ENCODE peak calls at places on chromosomes 3 and 15, in ten cellular contexts. One of them, this sample, is unnamed.

GRCh38 chr15:90174140-90174891 is 26.8 kb upstream of the SEMA4B start:
- DNase-seq in BJ: no peak
- DNase-seq in sigmoid colon: peak; percentile 99
- DNase-seq in astrocyte of the spinal cord: peak; percentile 46
- DNase-seq in body of pancreas: peak; percentile 92
- DNase-seq in psoas muscle: peak; percentile 88
- DNase-seq in BE2C: peak; percentile 93
- DNase-seq in AG04450: no peak
- DNase-seq in tibial artery: peak; percentile 91
- DNase-seq in thoracic aorta: peak; percentile 55
- DNase-seq in this sample: no peak

GRCh38 chr3:33007776-33008175 is 56.3 kb downstream of the CCR4 start:
- DNase-seq in BJ: no peak
- DNase-seq in sigmoid colon: no peak
- DNase-seq in astrocyte of the spinal cord: no peak
- DNase-seq in body of pancreas: no peak
- DNase-seq in psoas muscle: no peak
- DNase-seq in BE2C: no peak
- DNase-seq in AG04450: no peak
- DNase-seq in tibial artery: no peak
- DNase-seq in thoracic aorta: no peak
- DNase-seq in this sample: no peak

GRCh38 chr3:10242182-10243065 is 5.8 kb upstream of the TATDN2 start:
- DNase-seq in BJ: peak; percentile 14
- DNase-seq in sigmoid colon: peak; percentile 60
- DNase-seq in astrocyte of the spinal cord: peak; percentile 73
- DNase-seq in body of pancreas: no peak
- DNase-seq in psoas muscle: no peak
- DNase-seq in BE2C: no peak
- DNase-seq in AG04450: no peak
- DNase-seq in tibial artery: no peak
- DNase-seq in thoracic aorta: no peak
- DNase-seq in this sample: no peak

GRCh38 chr15:45114076-45114750 is at the start of the genes DUOX2 and DUOXA2:
- DNase-seq in BJ: no peak
- DNase-seq in sigmoid colon: no peak
- DNase-seq in astrocyte of the spinal cord: no peak
- DNase-seq in body of pancreas: no peak
- DNase-seq in psoas muscle: no peak
- DNase-seq in BE2C: no peak
- DNase-seq in AG04450: no peak
- DNase-seq in tibial artery: no peak
- DNase-seq in thoracic aorta: no peak
- DNase-seq in this sample: no peak

GRCh38 chr15:39583586-39584265 is 2.8 kb downstream of the THBS1 start:
- DNase-seq in BJ: peak; percentile 46
- DNase-seq in sigmoid colon: peak; percentile 70
- DNase-seq in astrocyte of the spinal cord: peak; percentile 34
- DNase-seq in body of pancreas: no peak
- DNase-seq in psoas muscle: no peak
- DNase-seq in BE2C: peak; percentile 32
- DNase-seq in AG04450: no peak
- DNase-seq in tibial artery: no peak
- DNase-seq in thoracic aorta: no peak
- DNase-seq in this sample: peak; percentile 60

GRCh38 chr3:49600781-49601180 is 46.5 kb downstream of the BSN start:
- DNase-seq in BJ: no peak
- DNase-seq in sigmoid colon: no peak
- DNase-seq in astrocyte of the spinal cord: no peak
- DNase-seq in body of pancreas: no peak
- DNase-seq in psoas muscle: no peak
- DNase-seq in BE2C: no peak
- DNase-seq in AG04450: no peak
- DNase-seq in tibial artery: no peak
- DNase-seq in thoracic aorta: no peak
- DNase-seq in this sample: peak; percentile 20

GRCh38 chr3:70728311-70728710 is 415.9 kb upstream of the MDFIC2 start:
- DNase-seq in BJ: peak; percentile 26
- DNase-seq in sigmoid colon: no peak
- DNase-seq in astrocyte of the spinal cord: peak; percentile 54
- DNase-seq in body of pancreas: no peak
- DNase-seq in psoas muscle: no peak
- DNase-seq in BE2C: no peak
- DNase-seq in AG04450: no peak
- DNase-seq in tibial artery: no peak
- DNase-seq in thoracic aorta: no peak
- DNase-seq in this sample: no peak

GRCh38 chr3:153927107-153927506 is 194.1 kb upstream of the ARHGEF26 start:
- DNase-seq in BJ: peak; percentile 16
- DNase-seq in sigmoid colon: no peak
- DNase-seq in astrocyte of the spinal cord: peak; percentile 56
- DNase-seq in body of pancreas: no peak
- DNase-seq in psoas muscle: no peak
- DNase-seq in BE2C: no peak
- DNase-seq in AG04450: peak; percentile 16
- DNase-seq in tibial artery: no peak
- DNase-seq in thoracic aorta: no peak
- DNase-seq in this sample: peak; percentile 38

GRCh38 chr3:168124791-168125190 is 29.1 kb upstream of the GOLIM4 start:
- DNase-seq in BJ: no peak
- DNase-seq in sigmoid colon: no peak
- DNase-seq in astrocyte of the spinal cord: no peak
- DNase-seq in body of pancreas: no peak
- DNase-seq in psoas muscle: no peak
- DNase-seq in BE2C: no peak
- DNase-seq in AG04450: no peak
- DNase-seq in tibial artery: no peak
- DNase-seq in thoracic aorta: no peak
- DNase-seq in this sample: no peak

GRCh38 chr15:80966431-80967197 is 23.0 kb downstream of the MESD start:
- DNase-seq in BJ: no peak
- DNase-seq in sigmoid colon: no peak
- DNase-seq in astrocyte of the spinal cord: no peak
- DNase-seq in body of pancreas: no peak
- DNase-seq in psoas muscle: no peak
- DNase-seq in BE2C: no peak
- DNase-seq in AG04450: no peak
- DNase-seq in tibial artery: no peak
- DNase-seq in thoracic aorta: no peak
- DNase-seq in this sample: no peak

GRCh38 chr15:38254065-38254883 is 1.6 kb downstream of the SPRED1 start:
- DNase-seq in BJ: no peak
- DNase-seq in sigmoid colon: peak; percentile 68
- DNase-seq in astrocyte of the spinal cord: peak; percentile 71
- DNase-seq in body of pancreas: peak; percentile 46
- DNase-seq in psoas muscle: no peak
- DNase-seq in BE2C: peak; percentile 45
- DNase-seq in AG04450: no peak
- DNase-seq in tibial artery: peak; percentile 44
- DNase-seq in thoracic aorta: no peak
- DNase-seq in this sample: peak; percentile 84

GRCh38 chr15:38257676-38258075 is 5.0 kb downstream of the SPRED1 start:
- DNase-seq in BJ: no peak
- DNase-seq in sigmoid colon: no peak
- DNase-seq in astrocyte of the spinal cord: no peak
- DNase-seq in body of pancreas: no peak
- DNase-seq in psoas muscle: no peak
- DNase-seq in BE2C: no peak
- DNase-seq in AG04450: no peak
- DNase-seq in tibial artery: no peak
- DNase-seq in thoracic aorta: no peak
- DNase-seq in this sample: peak; percentile 21

GRCh38 chr15:38252481-38253311 is at the start of gene SPRED1:
- DNase-seq in BJ: no peak
- DNase-seq in sigmoid colon: peak; percentile 90
- DNase-seq in astrocyte of the spinal cord: no peak
- DNase-seq in body of pancreas: peak; percentile 65
- DNase-seq in psoas muscle: peak; percentile 86
- DNase-seq in BE2C: peak; percentile 67
- DNase-seq in AG04450: no peak
- DNase-seq in tibial artery: peak; percentile 71
- DNase-seq in thoracic aorta: no peak
- DNase-seq in this sample: peak; percentile 60

GRCh38 chr15:38253448-38253847 is 812 bp downstream of the SPRED1 start:
- DNase-seq in BJ: no peak
- DNase-seq in sigmoid colon: no peak
- DNase-seq in astrocyte of the spinal cord: peak; percentile 80
- DNase-seq in body of pancreas: peak; percentile 17
- DNase-seq in psoas muscle: no peak
- DNase-seq in BE2C: peak; percentile 11
- DNase-seq in AG04450: no peak
- DNase-seq in tibial artery: no peak
- DNase-seq in thoracic aorta: no peak
- DNase-seq in this sample: peak; percentile 62

DNA sequence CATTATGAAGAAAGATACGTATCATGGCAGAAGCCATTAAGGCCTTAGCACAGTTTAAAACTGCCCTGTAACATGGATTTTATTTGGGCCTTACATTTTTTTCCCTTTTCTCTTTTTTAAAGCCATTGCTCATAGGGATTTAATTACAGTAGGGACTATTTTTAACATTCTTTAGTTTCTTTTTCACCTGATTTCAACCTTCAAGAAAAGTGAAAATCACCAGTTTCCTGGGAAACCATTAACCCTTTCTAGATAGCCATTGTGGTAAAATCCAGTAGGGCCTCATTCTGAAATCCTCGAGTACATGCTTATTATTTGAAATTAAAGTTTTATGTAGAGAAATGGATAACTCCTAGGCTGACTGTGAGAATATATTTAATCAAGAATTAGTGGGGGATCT is 3.1 kb downstream of the SPRED1 start:
- DNase-seq in BJ: no peak
- DNase-seq in sigmoid colon: no peak
- DNase-seq in astrocyte of the spinal cord: no peak
- DNase-seq in body of pancreas: no peak
- DNase-seq in psoas muscle: no peak
- DNase-seq in BE2C: no peak
- DNase-seq in AG04450: no peak
- DNase-seq in tibial artery: no peak
- DNase-seq in thoracic aorta: no peak
- DNase-seq in this sample: no peak
- H3K4me3 ChIP-seq in BJ: peak overlapping the region; percentile 94
- H3K4me3 ChIP-seq in sigmoid colon: peak overlapping the region; percentile 93
- H3K4me3 ChIP-seq in astrocyte of the spinal cord: peak overlapping the region; percentile 99
- H3K4me3 ChIP-seq in body of pancreas: no peak overlapping the region
- H3K4me3 ChIP-seq in psoas muscle: peak overlapping the region; percentile 90
- H3K4me3 ChIP-seq in BE2C: peak overlapping the region; percentile 62
- H3K4me3 ChIP-seq in AG04450: peak overlapping the region; percentile 93
- H3K4me3 ChIP-seq in tibial artery: peak overlapping the region; percentile 92
- H3K4me3 ChIP-seq in thoracic aorta: peak overlapping the region; percentile 96
- H3K4me3 ChIP-seq in this sample: peak overlapping the region; percentile 10

GRCh38 chr3:128845695-128846491 is 33.5 kb upstream of the ACAD9 start:
- DNase-seq in BJ: no peak
- DNase-seq in sigmoid colon: peak; percentile 90
- DNase-seq in astrocyte of the spinal cord: peak; percentile 60
- DNase-seq in body of pancreas: peak; percentile 81
- DNase-seq in psoas muscle: peak; percentile 96
- DNase-seq in BE2C: peak; percentile 96
- DNase-seq in AG04450: no peak
- DNase-seq in tibial artery: peak; percentile 71
- DNase-seq in thoracic aorta: peak; percentile 43
- DNase-seq in this sample: peak; percentile 59

GRCh38 chr3:128847631-128848370 is 31.6 kb upstream of the ACAD9 start:
- DNase-seq in BJ: no peak
- DNase-seq in sigmoid colon: no peak
- DNase-seq in astrocyte of the spinal cord: no peak
- DNase-seq in body of pancreas: no peak
- DNase-seq in psoas muscle: no peak
- DNase-seq in BE2C: no peak
- DNase-seq in AG04450: no peak
- DNase-seq in tibial artery: no peak
- DNase-seq in thoracic aorta: no peak
- DNase-seq in this sample: no peak

GRCh38 chr3:128846501-128846900 is 32.9 kb upstream of the ACAD9 start:
- DNase-seq in BJ: no peak
- DNase-seq in sigmoid colon: no peak
- DNase-seq in astrocyte of the spinal cord: no peak
- DNase-seq in body of pancreas: no peak
- DNase-seq in psoas muscle: no peak
- DNase-seq in BE2C: no peak
- DNase-seq in AG04450: no peak
- DNase-seq in tibial artery: no peak
- DNase-seq in thoracic aorta: no peak
- DNase-seq in this sample: no peak

GRCh38 chr3:128844502-128844901 is 34.9 kb upstream of the ACAD9 start:
- DNase-seq in BJ: no peak
- DNase-seq in sigmoid colon: no peak
- DNase-seq in astrocyte of the spinal cord: no peak
- DNase-seq in body of pancreas: no peak
- DNase-seq in psoas muscle: no peak
- DNase-seq in BE2C: no peak
- DNase-seq in AG04450: no peak
- DNase-seq in tibial artery: no peak
- DNase-seq in thoracic aorta: no peak
- DNase-seq in this sample: no peak

GRCh38 chr3:128845119-128845518 is 34.3 kb upstream of the ACAD9 start:
- DNase-seq in BJ: no peak
- DNase-seq in sigmoid colon: no peak
- DNase-seq in astrocyte of the spinal cord: no peak
- DNase-seq in body of pancreas: no peak
- DNase-seq in psoas muscle: no peak
- DNase-seq in BE2C: peak; percentile 45
- DNase-seq in AG04450: no peak
- DNase-seq in tibial artery: no peak
- DNase-seq in thoracic aorta: no peak
- DNase-seq in this sample: no peak
- TF ChIP-seq CTCF in BJ: peak; percentile 27
- TF ChIP-seq CTCF in sigmoid colon: no peak
- TF ChIP-seq CTCF in astrocyte of the spinal cord: peak; percentile 41
- TF ChIP-seq CTCF in body of pancreas: no peak
- TF ChIP-seq CTCF in psoas muscle: no peak
- TF ChIP-seq CTCF in BE2C: peak; percentile 49
- TF ChIP-seq CTCF in AG04450: no peak
- TF ChIP-seq CTCF in tibial artery: no peak
- TF ChIP-seq CTCF in thoracic aorta: no peak
- TF ChIP-seq CTCF in this sample: no peak

DNA sequence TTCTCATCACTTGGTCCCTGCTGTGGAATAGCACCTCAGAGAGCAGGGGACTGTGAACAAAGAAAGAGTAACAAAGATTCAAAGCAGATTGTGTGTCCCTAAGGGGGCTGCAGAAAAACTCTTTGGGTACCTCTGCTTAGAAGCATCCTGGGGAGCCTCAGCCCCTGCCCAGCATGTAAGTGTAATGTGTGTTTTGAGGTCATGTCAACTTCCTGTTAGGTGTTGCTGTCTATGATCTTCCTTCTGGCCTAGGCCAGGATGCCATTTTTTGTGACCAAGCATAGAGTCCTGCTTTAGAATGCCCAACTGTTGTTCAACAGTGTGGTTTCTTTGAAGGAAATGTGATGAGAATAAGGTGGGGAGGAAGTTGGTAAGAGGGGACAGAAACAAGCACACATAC is 77.1 kb upstream of the BCL6 start:
- DNase-seq in BJ: no peak
- DNase-seq in sigmoid colon: no peak
- DNase-seq in astrocyte of the spinal cord: no peak
- DNase-seq in body of pancreas: no peak
- DNase-seq in psoas muscle: no peak
- DNase-seq in BE2C: no peak
- DNase-seq in AG04450: no peak
- DNase-seq in tibial artery: no peak
- DNase-seq in thoracic aorta: no peak
- DNase-seq in this sample: no peak
- H3K4me3 ChIP-seq in BJ: no peak overlapping the region
- H3K4me3 ChIP-seq in sigmoid colon: no peak overlapping the region
- H3K4me3 ChIP-seq in astrocyte of the spinal cord: no peak overlapping the region
- H3K4me3 ChIP-seq in body of pancreas: no peak overlapping the region
- H3K4me3 ChIP-seq in psoas muscle: no peak overlapping the region
- H3K4me3 ChIP-seq in BE2C: no peak overlapping the region
- H3K4me3 ChIP-seq in AG04450: no peak overlapping the region
- H3K4me3 ChIP-seq in tibial artery: no peak overlapping the region
- H3K4me3 ChIP-seq in thoracic aorta: no peak overlapping the region
- H3K4me3 ChIP-seq in this sample: no peak overlapping the region

GRCh38 chr3:141940204-141940776 is 63.8 kb downstream of the ATP1B3 start:
- DNase-seq in BJ: peak; percentile 48
- DNase-seq in sigmoid colon: peak; percentile 84
- DNase-seq in astrocyte of the spinal cord: peak; percentile 63
- DNase-seq in body of pancreas: peak; percentile 40
- DNase-seq in psoas muscle: no peak
- DNase-seq in BE2C: peak; percentile 92
- DNase-seq in AG04450: no peak
- DNase-seq in tibial artery: no peak
- DNase-seq in thoracic aorta: no peak
- DNase-seq in this sample: peak; percentile 99
- TF ChIP-seq CTCF in BJ: no peak
- TF ChIP-seq CTCF in sigmoid colon: no peak
- TF ChIP-seq CTCF in astrocyte of the spinal cord: no peak
- TF ChIP-seq CTCF in body of pancreas: no peak
- TF ChIP-seq CTCF in psoas muscle: no peak
- TF ChIP-seq CTCF in BE2C: peak; percentile 19
- TF ChIP-seq CTCF in AG04450: peak; percentile 11
- TF ChIP-seq CTCF in tibial artery: no peak
- TF ChIP-seq CTCF in thoracic aorta: no peak
- TF ChIP-seq CTCF in this sample: peak; percentile 10

This sample was measured in epithelial cell of esophagus.